ENCODE peak calls at places on chromosomes 6 and 20, in four cellular contexts. One of them, this sample, is unnamed.

GRCh38 chr6:35024601-35025054 is 116.5 kb downstream of the TCP11 start:
- DNase-seq in Panc1: peak
- DNase-seq in Calu3: peak
- DNase-seq in fibroblast of lung: peak
- DNase-seq in this sample: peak

GRCh38 chr20:41664584-41664983 is 46.4 kb upstream of the CHD6 start:
- DNase-seq in Panc1: no peak
- DNase-seq in Calu3: no peak
- DNase-seq in fibroblast of lung: no peak
- DNase-seq in this sample: peak

GRCh38 chr6:158356586-158357546 is 44.6 kb downstream of the TULP4 start:
- DNase-seq in Panc1: no peak
- DNase-seq in Calu3: no peak
- DNase-seq in fibroblast of lung: no peak
- DNase-seq in this sample: no peak

GRCh38 chr6:15595461-15596173 is 67.2 kb downstream of the DTNBP1 start:
- DNase-seq in Panc1: no peak
- DNase-seq in Calu3: no peak
- DNase-seq in fibroblast of lung: peak
- DNase-seq in this sample: no peak

GRCh38 chr6:134908906-134909516 is 40.9 kb downstream of the ALDH8A1 start:
- DNase-seq in Panc1: peak
- DNase-seq in Calu3: no peak
- DNase-seq in fibroblast of lung: peak
- DNase-seq in this sample: peak

GRCh38 chr20:44398303-44398702 is 42.8 kb downstream of the HNF4A start:
- DNase-seq in Panc1: no peak
- DNase-seq in Calu3: no peak
- DNase-seq in fibroblast of lung: peak
- DNase-seq in this sample: peak

GRCh38 chr6:2841264-2842138 is at the start of gene SERPINB1:
- DNase-seq in Panc1: no peak
- DNase-seq in Calu3: peak
- DNase-seq in fibroblast of lung: peak
- DNase-seq in this sample: peak

GRCh38 chr6:7148100-7148822 is 40.5 kb downstream of the RREB1 start:
- DNase-seq in Panc1: no peak
- DNase-seq in Calu3: no peak
- DNase-seq in fibroblast of lung: peak
- DNase-seq in this sample: peak

GRCh38 chr6:170553686-170554085 is 483 bp upstream of the TBP start:
- DNase-seq in Panc1: no peak
- DNase-seq in Calu3: no peak
- DNase-seq in fibroblast of lung: peak
- DNase-seq in this sample: peak

GRCh38 chr20:58150772-58151171 is 77.7 kb downstream of the ANKRD60 start:
- DNase-seq in Panc1: no peak
- DNase-seq in Calu3: peak
- DNase-seq in fibroblast of lung: no peak
- DNase-seq in this sample: no peak

GRCh38 chr6:45539124-45539523 is 161.4 kb upstream of the SUPT3H start:
- DNase-seq in Panc1: no peak
- DNase-seq in Calu3: no peak
- DNase-seq in fibroblast of lung: no peak
- DNase-seq in this sample: no peak

GRCh38 chr6:144878577-144878976 is 593.4 kb downstream of the UTRN start:
- DNase-seq in Panc1: no peak
- DNase-seq in Calu3: no peak
- DNase-seq in fibroblast of lung: no peak
- DNase-seq in this sample: no peak

GRCh38 chr20:17635846-17636245 is 46.2 kb downstream of the RRBP1 start:
- DNase-seq in Panc1: no peak
- DNase-seq in Calu3: no peak
- DNase-seq in fibroblast of lung: no peak
- DNase-seq in this sample: no peak

GRCh38 chr6:35079311-35080000 is 61.7 kb downstream of the TCP11 start:
- DNase-seq in Panc1: no peak
- DNase-seq in Calu3: no peak
- DNase-seq in fibroblast of lung: no peak
- DNase-seq in this sample: no peak

GRCh38 chr6:31420546-31420945 is 17.2 kb downstream of the MICA start:
- DNase-seq in Panc1: no peak
- DNase-seq in Calu3: no peak
- DNase-seq in fibroblast of lung: no peak
- DNase-seq in this sample: no peak

GRCh38 chr20:54200487-54201267 is 7.2 kb upstream of the PFDN4 start:
- DNase-seq in Panc1: no peak
- DNase-seq in Calu3: peak
- DNase-seq in fibroblast of lung: no peak
- DNase-seq in this sample: no peak

GRCh38 chr20:38023181-38024085 is 9.8 kb downstream of the TTI1 start:
- DNase-seq in Panc1: no peak
- DNase-seq in Calu3: no peak
- DNase-seq in fibroblast of lung: peak
- DNase-seq in this sample: peak

GRCh38 chr6:96704713-96705112 is 132.6 kb downstream of the GPR63 start:
- DNase-seq in Panc1: no peak
- DNase-seq in Calu3: no peak
- DNase-seq in fibroblast of lung: no peak
- DNase-seq in this sample: no peak

GRCh38 chr6:3484240-3484639 is 27.4 kb upstream of the SLC22A23 start:
- DNase-seq in Panc1: no peak
- DNase-seq in Calu3: no peak
- DNase-seq in fibroblast of lung: peak
- DNase-seq in this sample: peak

GRCh38 chr6:143999406-143999805 is 8.7 kb downstream of the PLAGL1 start:
- DNase-seq in Panc1: no peak
- DNase-seq in Calu3: no peak
- DNase-seq in fibroblast of lung: peak
- DNase-seq in this sample: peak

GRCh38 chr6:9875605-9876353 is 539.1 kb downstream of the TFAP2A start:
- DNase-seq in Panc1: no peak
- DNase-seq in Calu3: no peak
- DNase-seq in fibroblast of lung: no peak
- DNase-seq in this sample: peak

GRCh38 chr20:37690626-37691369 is 3.0 kb upstream of the CTNNBL1 start:
- DNase-seq in Panc1: no peak
- DNase-seq in Calu3: no peak
- DNase-seq in fibroblast of lung: no peak
- DNase-seq in this sample: no peak

GRCh38 chr20:63915471-63915870 is 20.5 kb downstream of the DNAJC5 start:
- DNase-seq in Panc1: no peak
- DNase-seq in Calu3: no peak
- DNase-seq in fibroblast of lung: no peak
- DNase-seq in this sample: no peak

GRCh38 chr6:53926505-53926904 is 131.7 kb downstream of the LRRC1 start:
- DNase-seq in Panc1: no peak
- DNase-seq in Calu3: no peak
- DNase-seq in fibroblast of lung: peak
- DNase-seq in this sample: peak

GRCh38 chr6:11811644-11812264 is 33.2 kb upstream of the ADTRP start:
- DNase-seq in Panc1: no peak
- DNase-seq in Calu3: no peak
- DNase-seq in fibroblast of lung: no peak
- DNase-seq in this sample: no peak
- TF ChIP-seq CTCF in Panc1: no peak
- TF ChIP-seq CTCF in Calu3: no peak
- TF ChIP-seq CTCF in fibroblast of lung: no peak
- TF ChIP-seq CTCF in this sample: no peak

GRCh38 chr6:149425754-149426153 is 25.7 kb downstream of the SUMO4 start:
- DNase-seq in Panc1: no peak
- DNase-seq in Calu3: no peak
- DNase-seq in fibroblast of lung: no peak
- DNase-seq in this sample: no peak

GRCh38 chr6:149428606-149429005 is 28.5 kb downstream of the SUMO4 start:
- DNase-seq in Panc1: no peak
- DNase-seq in Calu3: no peak
- DNase-seq in fibroblast of lung: no peak
- DNase-seq in this sample: no peak

GRCh38 chr6:149431905-149432775 is 32.1 kb downstream of the SUMO4 start:
- DNase-seq in Panc1: peak
- DNase-seq in Calu3: peak
- DNase-seq in fibroblast of lung: peak
- DNase-seq in this sample: peak

GRCh38 chr6:149433405-149433804 is 33.3 kb downstream of the SUMO4 start:
- DNase-seq in Panc1: no peak
- DNase-seq in Calu3: no peak
- DNase-seq in fibroblast of lung: no peak
- DNase-seq in this sample: no peak

DNA sequence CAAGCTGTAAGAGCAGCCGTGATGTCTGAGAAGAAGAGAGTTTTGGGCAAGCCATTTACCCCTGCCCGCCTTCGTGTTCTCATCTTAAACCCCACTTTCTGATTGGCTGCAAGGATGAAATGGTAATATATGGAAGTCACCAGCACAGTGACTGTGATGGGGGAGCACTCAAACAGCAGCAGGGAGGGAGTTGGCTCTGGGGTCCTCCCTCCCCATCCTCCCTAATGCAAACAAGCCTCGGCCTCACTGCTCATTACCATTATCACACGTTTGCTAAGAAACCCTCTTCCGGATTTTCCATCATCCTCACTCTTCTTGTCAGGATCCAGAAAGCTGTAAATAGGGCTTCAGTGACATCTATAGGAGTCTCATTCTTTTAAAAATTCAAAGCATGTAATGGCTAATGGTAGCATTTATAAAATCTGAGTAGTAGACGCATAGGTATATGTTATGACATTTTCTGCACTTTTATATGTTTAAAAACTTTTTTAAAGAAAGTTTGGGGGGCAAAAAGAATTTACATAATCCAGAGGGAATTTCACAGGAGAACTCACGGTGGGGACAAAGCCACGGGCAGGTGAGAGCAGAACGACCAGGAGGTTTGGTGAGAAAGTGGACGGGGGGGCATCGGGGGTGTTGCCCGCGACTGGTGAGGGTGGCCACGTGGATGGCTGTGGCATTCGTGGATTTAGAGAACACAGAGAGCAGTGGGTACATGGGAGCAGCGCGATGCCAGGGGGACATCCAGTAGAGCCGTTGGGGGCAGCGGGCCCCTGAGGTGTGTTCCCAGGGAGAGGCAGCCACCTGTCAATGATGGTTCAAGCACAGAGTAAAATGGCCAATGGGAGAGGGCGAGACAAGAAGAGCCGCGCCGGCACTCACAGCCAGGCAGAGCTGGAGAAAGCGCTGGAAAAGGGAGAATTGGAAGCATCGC is 29.6 kb downstream of the SUMO4 start:
- DNase-seq in Panc1: no peak
- DNase-seq in Calu3: no peak
- DNase-seq in fibroblast of lung: no peak
- DNase-seq in this sample: no peak
- TF ChIP-seq CTCF in Panc1: no peak
- TF ChIP-seq CTCF in Calu3: no peak
- TF ChIP-seq CTCF in fibroblast of lung: no peak
- TF ChIP-seq CTCF in this sample: no peak

DNA sequence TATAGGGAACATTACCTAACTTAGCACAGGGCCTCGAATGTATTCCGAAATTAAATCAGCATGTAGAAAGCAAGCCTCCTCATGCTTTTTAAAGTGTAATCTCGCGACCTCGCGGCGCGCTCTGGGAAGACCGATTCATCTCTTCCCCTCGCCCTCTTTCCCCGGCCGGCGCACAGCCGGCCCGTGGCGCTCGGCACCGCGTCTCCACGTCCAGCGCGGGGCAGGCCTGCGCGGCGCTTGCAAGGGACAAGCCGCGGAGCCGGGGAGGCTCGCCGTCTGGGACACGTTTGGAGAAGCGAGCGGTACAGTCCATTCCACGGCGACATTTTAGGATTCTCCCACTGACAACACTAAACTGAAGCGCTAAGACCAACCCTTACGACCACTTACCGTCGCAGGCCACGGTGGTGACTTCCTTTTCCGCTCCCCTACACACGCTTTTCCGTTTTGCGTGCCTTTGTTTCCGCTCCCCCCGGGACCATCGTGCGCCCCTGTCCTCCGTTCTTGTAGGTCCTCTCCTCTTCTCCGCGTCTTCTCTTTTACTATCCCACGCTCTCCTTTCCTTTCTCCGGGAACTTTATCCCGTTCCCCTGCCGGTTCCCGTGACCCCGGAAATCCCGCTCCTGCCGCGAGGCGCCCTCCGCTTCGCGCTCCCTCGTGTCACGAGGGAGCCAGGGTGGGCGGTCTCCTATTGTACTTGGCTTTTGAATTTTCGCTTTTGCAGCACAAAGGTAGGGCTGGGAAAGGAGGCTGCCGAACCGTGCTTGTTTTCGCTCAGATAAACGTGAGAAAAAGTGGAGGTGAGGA is at the start of gene ECHDC1:
- DNase-seq in Panc1: peak
- DNase-seq in Calu3: peak
- DNase-seq in fibroblast of lung: peak
- DNase-seq in this sample: peak
- TF ChIP-seq CTCF in Panc1: no peak
- TF ChIP-seq CTCF in Calu3: no peak
- TF ChIP-seq CTCF in fibroblast of lung: no peak
- TF ChIP-seq CTCF in this sample: peak

GRCh38 chr20:21184810-21185209 is 58.9 kb downstream of the KIZ start:
- DNase-seq in Panc1: no peak
- DNase-seq in Calu3: no peak
- DNase-seq in fibroblast of lung: peak
- DNase-seq in this sample: no peak

GRCh38 chr20:21183722-21184121 is 57.8 kb downstream of the KIZ start:
- DNase-seq in Panc1: no peak
- DNase-seq in Calu3: no peak
- DNase-seq in fibroblast of lung: peak
- DNase-seq in this sample: peak

GRCh38 chr20:21189761-21190523 is 64.1 kb downstream of the KIZ start:
- DNase-seq in Panc1: no peak
- DNase-seq in Calu3: no peak
- DNase-seq in fibroblast of lung: no peak
- DNase-seq in this sample: no peak

GRCh38 chr20:21182832-21183563 is 57.1 kb downstream of the KIZ start:
- DNase-seq in Panc1: no peak
- DNase-seq in Calu3: no peak
- DNase-seq in fibroblast of lung: peak
- DNase-seq in this sample: peak

DNA sequence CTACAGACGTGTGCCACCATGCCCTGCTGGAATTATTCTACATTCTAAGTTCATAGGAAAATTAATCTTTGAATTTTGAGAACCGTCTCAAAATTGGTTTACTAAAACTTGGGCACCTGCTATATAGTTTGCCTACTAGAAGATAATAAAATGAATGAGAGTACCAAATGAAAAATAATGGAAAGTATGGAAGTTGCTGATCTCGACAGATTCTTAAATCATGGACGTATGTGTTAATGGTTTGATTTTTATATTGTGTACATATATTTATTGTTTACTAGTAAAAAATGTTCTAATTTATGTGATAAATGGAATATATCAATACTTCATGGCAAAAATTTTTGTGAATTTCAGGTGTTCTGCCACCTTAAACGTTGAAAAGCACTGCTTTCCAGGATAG is 60.0 kb downstream of the KIZ start:
- DNase-seq in Panc1: no peak
- DNase-seq in Calu3: no peak
- DNase-seq in fibroblast of lung: no peak
- DNase-seq in this sample: no peak
- TF ChIP-seq CTCF in Panc1: no peak
- TF ChIP-seq CTCF in Calu3: no peak
- TF ChIP-seq CTCF in fibroblast of lung: no peak
- TF ChIP-seq CTCF in this sample: no peak

This sample was measured in HFFc6.